ENCODE peak calls at places on chromosomes 16 and 17, in nine cellular contexts. One of them, this sample, is unnamed.

GRCh38 chr17:57940653-57941329 is 14.4 kb downstream of the CUEDC1 start:
- DNase-seq in left lung: no peak
- DNase-seq in HFFc6: no peak
- DNase-seq in mesothelial cell of epicardium: no peak
- DNase-seq in osteocyte: no peak
- DNase-seq in left ventricle myocardium inferior: no peak
- DNase-seq in fibroblast of mammary gland: peak; percentile 64
- DNase-seq in A549: no peak
- DNase-seq in cardiac fibroblast: no peak
- DNase-seq in this sample: no peak

GRCh38 chr17:17739388-17740066 is 58.3 kb downstream of the RAI1 start:
- DNase-seq in A549: peak; percentile 52
- DNase-seq in fibroblast of mammary gland: peak; percentile 72
- DNase-seq in mesothelial cell of epicardium: no peak
- DNase-seq in osteocyte: no peak
- DNase-seq in HFFc6: peak; percentile 40
- DNase-seq in cardiac fibroblast: peak; percentile 57
- DNase-seq in left ventricle myocardium inferior: no peak
- DNase-seq in left lung: no peak
- DNase-seq in this sample: no peak

GRCh38 chr17:8125947-8126305 is 2.0 kb upstream of the HES7 start:
- DNase-seq in HFFc6: no peak
- DNase-seq in osteocyte: no peak
- DNase-seq in left lung: peak; percentile 79
- DNase-seq in A549: peak; percentile 75
- DNase-seq in fibroblast of mammary gland: no peak
- DNase-seq in left ventricle myocardium inferior: no peak
- DNase-seq in mesothelial cell of epicardium: no peak
- DNase-seq in cardiac fibroblast: no peak
- DNase-seq in this sample: no peak

GRCh38 chr17:81422776-81423697 is 27.8 kb downstream of the BAHCC1 start:
- DNase-seq in left lung: peak; percentile 88
- DNase-seq in left ventricle myocardium inferior: peak; percentile 70
- DNase-seq in fibroblast of mammary gland: peak; percentile 95
- DNase-seq in mesothelial cell of epicardium: no peak
- DNase-seq in HFFc6: peak; percentile 92
- DNase-seq in cardiac fibroblast: peak; percentile 98
- DNase-seq in A549: peak; percentile 96
- DNase-seq in osteocyte: peak; percentile 93
- DNase-seq in this sample: no peak

GRCh38 chr16:81723098-81723723 is 55.9 kb upstream of the PLCG2 start:
- DNase-seq in cardiac fibroblast: peak; percentile 88
- DNase-seq in osteocyte: no peak
- DNase-seq in mesothelial cell of epicardium: no peak
- DNase-seq in left ventricle myocardium inferior: no peak
- DNase-seq in left lung: no peak
- DNase-seq in fibroblast of mammary gland: peak; percentile 80
- DNase-seq in HFFc6: peak; percentile 79
- DNase-seq in A549: peak; percentile 92
- DNase-seq in this sample: no peak

GRCh38 chr16:55478827-55479559 is at the start of gene MMP2:
- DNase-seq in HFFc6: peak; percentile 44
- DNase-seq in left lung: peak; percentile 78
- DNase-seq in left ventricle myocardium inferior: peak; percentile 84
- DNase-seq in mesothelial cell of epicardium: peak; percentile 42
- DNase-seq in cardiac fibroblast: peak; percentile 87
- DNase-seq in A549: no peak
- DNase-seq in fibroblast of mammary gland: peak; percentile 81
- DNase-seq in osteocyte: no peak
- DNase-seq in this sample: no peak

GRCh38 chr16:57775661-57776469 is 26.4 kb downstream of the KIFC3 start:
- DNase-seq in HFFc6: no peak
- DNase-seq in mesothelial cell of epicardium: no peak
- DNase-seq in cardiac fibroblast: peak; percentile 29
- DNase-seq in left lung: peak; percentile 59
- DNase-seq in fibroblast of mammary gland: no peak
- DNase-seq in left ventricle myocardium inferior: no peak
- DNase-seq in osteocyte: no peak
- DNase-seq in A549: peak; percentile 60
- DNase-seq in this sample: no peak

GRCh38 chr17:49425004-49425286 is 10.3 kb upstream of the PHB1 start:
- DNase-seq in left ventricle myocardium inferior: no peak
- DNase-seq in left lung: no peak
- DNase-seq in cardiac fibroblast: no peak
- DNase-seq in HFFc6: no peak
- DNase-seq in fibroblast of mammary gland: no peak
- DNase-seq in A549: no peak
- DNase-seq in osteocyte: no peak
- DNase-seq in mesothelial cell of epicardium: no peak
- DNase-seq in this sample: no peak

GRCh38 chr17:34249497-34249877 is 5.6 kb upstream of the CCL2 start:
- DNase-seq in mesothelial cell of epicardium: no peak
- DNase-seq in left ventricle myocardium inferior: peak; percentile 36
- DNase-seq in A549: no peak
- DNase-seq in fibroblast of mammary gland: no peak
- DNase-seq in left lung: no peak
- DNase-seq in osteocyte: no peak
- DNase-seq in HFFc6: no peak
- DNase-seq in cardiac fibroblast: no peak
- DNase-seq in this sample: no peak

GRCh38 chr16:17213025-17213424 is 257.7 kb downstream of the XYLT1 start:
- DNase-seq in left lung: no peak
- DNase-seq in fibroblast of mammary gland: no peak
- DNase-seq in osteocyte: no peak
- DNase-seq in A549: no peak
- DNase-seq in cardiac fibroblast: no peak
- DNase-seq in HFFc6: no peak
- DNase-seq in left ventricle myocardium inferior: no peak
- DNase-seq in mesothelial cell of epicardium: no peak
- DNase-seq in this sample: no peak

GRCh38 chr16:3879887-3880564 is 487 bp downstream of the CREBBP start:
- DNase-seq in A549: peak; percentile 49
- DNase-seq in fibroblast of mammary gland: peak; percentile 45
- DNase-seq in left ventricle myocardium inferior: peak; percentile 82
- DNase-seq in mesothelial cell of epicardium: peak; percentile 66
- DNase-seq in cardiac fibroblast: peak; percentile 73
- DNase-seq in osteocyte: peak; percentile 90
- DNase-seq in left lung: peak; percentile 94
- DNase-seq in HFFc6: peak; percentile 32
- DNase-seq in this sample: peak; percentile 37

GRCh38 chr16:87169509-87169985 is 147.6 kb downstream of the C16orf95 start:
- DNase-seq in fibroblast of mammary gland: no peak
- DNase-seq in osteocyte: no peak
- DNase-seq in mesothelial cell of epicardium: no peak
- DNase-seq in HFFc6: no peak
- DNase-seq in A549: no peak
- DNase-seq in cardiac fibroblast: no peak
- DNase-seq in left lung: no peak
- DNase-seq in left ventricle myocardium inferior: no peak
- DNase-seq in this sample: no peak

GRCh38 chr17:21090889-21091618 is 35.7 kb upstream of the DHRS7B start:
- DNase-seq in HFFc6: no peak
- DNase-seq in fibroblast of mammary gland: no peak
- DNase-seq in left ventricle myocardium inferior: no peak
- DNase-seq in left lung: no peak
- DNase-seq in mesothelial cell of epicardium: no peak
- DNase-seq in cardiac fibroblast: no peak
- DNase-seq in osteocyte: no peak
- DNase-seq in A549: no peak
- DNase-seq in this sample: no peak

DNA sequence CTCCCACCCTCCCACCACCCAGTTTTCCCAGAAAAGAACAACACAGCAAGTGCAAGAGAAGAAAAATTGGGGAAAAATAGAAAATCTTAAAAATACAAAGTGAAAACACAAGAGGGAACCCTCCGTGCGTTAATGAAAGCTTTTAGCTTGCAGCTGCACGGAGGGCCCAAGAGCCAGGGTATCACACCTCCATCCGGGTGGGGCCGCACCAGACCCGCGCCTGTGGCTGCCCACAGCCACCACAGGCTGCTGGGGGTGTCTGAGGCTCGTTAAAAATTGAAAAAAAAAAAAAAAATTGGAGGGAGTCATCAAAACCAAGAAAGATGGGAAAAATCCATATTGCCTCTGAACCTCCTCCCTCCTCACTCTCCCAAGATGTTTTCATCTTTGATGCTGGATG is 18.6 kb downstream of the ENGASE start:
- DNase-seq in HFFc6: no peak
- DNase-seq in cardiac fibroblast: no peak
- DNase-seq in mesothelial cell of epicardium: no peak
- DNase-seq in left lung: no peak
- DNase-seq in osteocyte: no peak
- DNase-seq in A549: no peak
- DNase-seq in left ventricle myocardium inferior: no peak
- DNase-seq in fibroblast of mammary gland: no peak
- DNase-seq in this sample: no peak
- TF ChIP-seq CTCF in HFFc6: no peak
- TF ChIP-seq CTCF in cardiac fibroblast: no peak
- TF ChIP-seq CTCF in mesothelial cell of epicardium: no peak
- TF ChIP-seq CTCF in left lung: no peak
- TF ChIP-seq CTCF in osteocyte: no peak
- TF ChIP-seq CTCF in A549: no peak
- TF ChIP-seq CTCF in left ventricle myocardium inferior: no peak
- TF ChIP-seq CTCF in fibroblast of mammary gland: no peak
- TF ChIP-seq CTCF in this sample: no peak

GRCh38 chr17:78448356-78448993 is 70.0 kb downstream of the PGS1 start:
- DNase-seq in mesothelial cell of epicardium: no peak
- DNase-seq in HFFc6: no peak
- DNase-seq in left ventricle myocardium inferior: no peak
- DNase-seq in fibroblast of mammary gland: no peak
- DNase-seq in A549: no peak
- DNase-seq in left lung: no peak
- DNase-seq in cardiac fibroblast: no peak
- DNase-seq in osteocyte: no peak
- DNase-seq in this sample: no peak
- TF ChIP-seq CTCF in mesothelial cell of epicardium: no peak
- TF ChIP-seq CTCF in HFFc6: peak; percentile 25
- TF ChIP-seq CTCF in left ventricle myocardium inferior: no peak
- TF ChIP-seq CTCF in fibroblast of mammary gland: peak; percentile 20
- TF ChIP-seq CTCF in A549: no peak
- TF ChIP-seq CTCF in left lung: no peak
- TF ChIP-seq CTCF in cardiac fibroblast: peak; percentile 25
- TF ChIP-seq CTCF in osteocyte: peak; percentile 17
- TF ChIP-seq CTCF in this sample: no peak

GRCh38 chr17:79104898-79105600 is 30.4 kb downstream of the ENGASE start:
- DNase-seq in cardiac fibroblast: no peak
- DNase-seq in left ventricle myocardium inferior: no peak
- DNase-seq in osteocyte: no peak
- DNase-seq in A549: no peak
- DNase-seq in left lung: no peak
- DNase-seq in mesothelial cell of epicardium: no peak
- DNase-seq in fibroblast of mammary gland: no peak
- DNase-seq in HFFc6: no peak
- DNase-seq in this sample: no peak
- TF ChIP-seq CTCF in cardiac fibroblast: no peak
- TF ChIP-seq CTCF in left ventricle myocardium inferior: no peak
- TF ChIP-seq CTCF in osteocyte: no peak
- TF ChIP-seq CTCF in A549: no peak
- TF ChIP-seq CTCF in left lung: no peak
- TF ChIP-seq CTCF in mesothelial cell of epicardium: no peak
- TF ChIP-seq CTCF in fibroblast of mammary gland: no peak
- TF ChIP-seq CTCF in HFFc6: no peak
- TF ChIP-seq CTCF in this sample: no peak

GRCh38 chr16:75120253-75120652 is 3.7 kb upstream of the LDHD start:
- DNase-seq in osteocyte: no peak
- DNase-seq in A549: no peak
- DNase-seq in left lung: no peak
- DNase-seq in mesothelial cell of epicardium: no peak
- DNase-seq in fibroblast of mammary gland: no peak
- DNase-seq in left ventricle myocardium inferior: no peak
- DNase-seq in cardiac fibroblast: no peak
- DNase-seq in HFFc6: no peak
- DNase-seq in this sample: no peak
- TF ChIP-seq CTCF in osteocyte: no peak
- TF ChIP-seq CTCF in A549: no peak
- TF ChIP-seq CTCF in left lung: no peak
- TF ChIP-seq CTCF in mesothelial cell of epicardium: no peak
- TF ChIP-seq CTCF in fibroblast of mammary gland: no peak
- TF ChIP-seq CTCF in left ventricle myocardium inferior: no peak
- TF ChIP-seq CTCF in cardiac fibroblast: no peak
- TF ChIP-seq CTCF in HFFc6: no peak
- TF ChIP-seq CTCF in this sample: no peak

DNA sequence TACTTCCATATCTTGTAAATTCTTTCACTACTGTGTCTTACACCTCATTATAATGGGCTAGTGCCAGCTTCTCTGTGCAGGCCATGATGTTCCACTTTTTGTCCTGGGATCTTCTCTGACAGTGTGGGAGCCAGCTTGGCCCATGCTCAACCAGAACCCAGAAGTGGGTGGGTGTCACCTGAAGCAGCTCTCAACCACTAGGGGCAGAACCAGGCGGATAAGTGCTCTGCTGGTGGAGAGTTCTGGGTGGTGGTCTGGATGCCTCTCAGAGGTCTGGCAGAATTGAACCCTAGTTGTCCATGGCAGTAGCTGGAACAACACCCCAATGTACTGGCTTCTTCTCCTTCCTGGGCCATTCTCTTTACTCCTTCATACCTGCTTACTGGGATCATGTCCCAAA is 254.1 kb upstream of the N4BP1 start:
- DNase-seq in osteocyte: no peak
- DNase-seq in cardiac fibroblast: no peak
- DNase-seq in left lung: no peak
- DNase-seq in mesothelial cell of epicardium: no peak
- DNase-seq in left ventricle myocardium inferior: no peak
- DNase-seq in A549: no peak
- DNase-seq in fibroblast of mammary gland: no peak
- DNase-seq in HFFc6: no peak
- DNase-seq in this sample: no peak
- TF ChIP-seq CTCF in osteocyte: no peak
- TF ChIP-seq CTCF in cardiac fibroblast: no peak
- TF ChIP-seq CTCF in left lung: no peak
- TF ChIP-seq CTCF in mesothelial cell of epicardium: no peak
- TF ChIP-seq CTCF in left ventricle myocardium inferior: no peak
- TF ChIP-seq CTCF in A549: no peak
- TF ChIP-seq CTCF in fibroblast of mammary gland: no peak
- TF ChIP-seq CTCF in HFFc6: no peak
- TF ChIP-seq CTCF in this sample: no peak

DNA sequence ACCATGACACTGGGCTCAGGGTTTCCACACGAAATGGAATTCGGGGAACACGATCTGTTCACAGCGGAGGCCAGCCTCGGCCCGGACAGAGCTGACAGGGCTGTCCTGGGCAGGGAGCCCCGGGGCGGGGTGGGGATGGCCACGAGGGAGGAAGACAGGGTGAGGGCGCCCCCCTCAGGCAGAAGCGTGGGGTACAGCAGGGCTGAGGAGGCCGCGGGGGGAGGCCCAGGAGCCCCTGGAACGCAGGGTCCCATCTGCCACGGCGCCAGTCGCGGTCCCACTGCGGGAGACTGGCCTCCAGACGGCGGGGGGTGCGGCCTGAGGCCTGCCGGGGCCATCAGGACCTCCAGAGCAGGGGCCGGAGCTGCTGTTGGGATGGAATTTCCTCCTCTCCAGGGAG is 75.9 kb downstream of the LMF1 start:
- DNase-seq in HFFc6: no peak
- DNase-seq in cardiac fibroblast: no peak
- DNase-seq in osteocyte: no peak
- DNase-seq in A549: no peak
- DNase-seq in fibroblast of mammary gland: no peak
- DNase-seq in left lung: peak; percentile 76
- DNase-seq in mesothelial cell of epicardium: no peak
- DNase-seq in left ventricle myocardium inferior: no peak
- DNase-seq in this sample: no peak
- TF ChIP-seq CTCF in HFFc6: peak; percentile 44
- TF ChIP-seq CTCF in cardiac fibroblast: no peak
- TF ChIP-seq CTCF in osteocyte: peak; percentile 7
- TF ChIP-seq CTCF in A549: no peak
- TF ChIP-seq CTCF in fibroblast of mammary gland: no peak
- TF ChIP-seq CTCF in left lung: no peak
- TF ChIP-seq CTCF in mesothelial cell of epicardium: no peak
- TF ChIP-seq CTCF in left ventricle myocardium inferior: no peak
- TF ChIP-seq CTCF in this sample: no peak

This sample was measured in omental fat pad.